ENCODE peak calls at places on chromosomes 7 and 10, in five cellular contexts. J is endodermal cell, S is fibroblast of villous mesenchyme, Z is lower lobe of right lung, R is MM.1S. V is an unnamed sample.

GRCh38 chr10:60644436-60645130 is 133.7 kb upstream of the CDK1 start:
- DNase-seq in J (no peak), S (no peak), Z (no peak), R (no peak), V (no peak)

GRCh38 chr7:30146127-30146612 is 11.4 kb downstream of the MTURN start:
- DNase-seq in J (peak), S (no peak), Z (no peak), R (no peak), V (no peak)

GRCh38 chr10:133179128-133179520 is 19.1 kb downstream of the KNDC1 start:
- DNase-seq in J (no peak), S (no peak), Z (no peak), R (no peak), V (no peak)

GRCh38 chr7:102988631-102989030 is 75.8 kb downstream of the LRRC17 start:
- DNase-seq in J (no peak), S (no peak), Z (no peak), R (no peak), V (no peak)

GRCh38 chr10:80520661-80521488 is 16.8 kb upstream of the SH2D4B start:
- DNase-seq in J (no peak), S (no peak), Z (no peak), R (no peak), V (no peak)

GRCh38 chr7:99579956-99580777 is 17.9 kb upstream of the TMEM225B start:
- DNase-seq in J (peak), S (peak), Z (no peak), R (peak), V (peak)

GRCh38 chr7:66110861-66111260 is 3.8 kb upstream of the CRCP start:
- DNase-seq in J (no peak), S (peak), Z (no peak), R (no peak), V (peak)

GRCh38 chr10:24849051-24849450 is 103.4 kb downstream of the PRTFDC1 start:
- DNase-seq in J (no peak), S (no peak), Z (no peak), R (no peak), V (no peak)

GRCh38 chr7:149878523-149878921 is 4.8 kb downstream of the ATP6V0E2 start:
- DNase-seq in J (peak), S (no peak), Z (no peak), R (no peak), V (no peak)

GRCh38 chr7:64951250-64951848 is 39.5 kb downstream of the ZNF117 start:
- DNase-seq in J (no peak), S (peak), Z (no peak), R (peak), V (peak)

GRCh38 chr7:150963707-150964559 is 14.2 kb downstream of the KCNH2 start:
- DNase-seq in J (no peak), S (no peak), Z (no peak), R (no peak), V (no peak)

GRCh38 chr10:14945097-14945496 is 8.8 kb downstream of the DCLRE1C start:
- DNase-seq in J (no peak), S (peak), Z (no peak), R (no peak), V (no peak)

GRCh38 chr7:80581472-80581871 is 57.0 kb upstream of the CD36 start:
- DNase-seq in J (no peak), S (peak), Z (no peak), R (no peak), V (peak)

GRCh38 chr10:80571352-80571751 is 33.6 kb downstream of the SH2D4B start:
- DNase-seq in J (no peak), S (no peak), Z (no peak), R (no peak), V (no peak)

GRCh38 chr7:75957021-75957736 is 37.2 kb downstream of the TMEM120A start:
- DNase-seq in J (peak), S (peak), Z (peak), R (no peak), V (peak)

GRCh38 chr7:29255839-29256782 is 61.5 kb downstream of the CHN2 start:
- DNase-seq in J (no peak), S (no peak), Z (no peak), R (peak), V (peak)

GRCh38 chr7:506921-507622 is 12.6 kb downstream of the PDGFA start:
- DNase-seq in J (no peak), S (no peak), Z (peak), R (no peak), V (no peak)

GRCh38 chr10:49597426-49598163 is 12.5 kb upstream of the SLC18A3 start:
- DNase-seq in J (no peak), S (no peak), Z (no peak), R (no peak), V (no peak)

GRCh38 chr10:33249659-33250058 is 84.8 kb downstream of the NRP1 start:
- DNase-seq in J (no peak), S (no peak), Z (no peak), R (no peak), V (no peak)
- H3K4me3 ChIP-seq in J (no peak), S (no peak), Z (no peak), R (no peak), V (no peak)

DNA sequence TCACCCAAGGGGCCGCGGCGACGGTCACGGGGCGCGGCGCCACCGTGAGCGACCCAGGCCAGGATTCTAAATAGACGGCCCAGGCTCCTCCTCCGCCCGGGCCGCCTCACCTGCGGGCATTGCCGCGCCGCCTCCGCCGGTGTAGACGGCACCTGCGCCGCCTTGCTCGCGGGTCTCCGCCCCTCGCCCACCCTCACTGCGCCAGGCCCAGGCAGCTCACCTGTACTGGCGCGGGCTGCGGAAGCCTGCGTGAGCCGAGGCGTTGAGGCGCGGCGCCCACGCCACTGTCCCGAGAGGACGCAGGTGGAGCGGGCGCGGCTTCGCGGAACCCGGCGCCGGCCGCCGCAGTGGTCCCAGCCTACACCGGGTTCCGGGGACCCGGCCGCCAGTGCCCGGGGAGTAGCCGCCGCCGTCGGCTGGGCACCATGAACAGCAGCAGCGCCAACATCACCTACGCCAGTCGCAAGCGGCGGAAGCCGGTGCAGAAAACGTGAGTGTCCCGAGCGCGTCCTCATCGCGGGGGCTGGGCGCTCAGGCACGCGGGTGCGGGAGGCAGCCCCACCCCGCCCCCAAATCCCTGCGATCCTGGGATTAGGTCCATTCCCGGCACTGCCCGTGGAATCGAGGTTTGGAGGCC is 506 bp downstream of the AHR start:
- DNase-seq in J (peak), S (peak), Z (peak), R (peak), V (no peak)
- TF ChIP-seq CTCF in J (no peak), S (no peak), Z (no peak), R (no peak), V (no peak)

GRCh38 chr10:78225611-78226010 is 191.9 kb downstream of the RPS24 start:
- DNase-seq in J (no peak), S (no peak), Z (no peak), R (no peak), V (no peak)
- H3K4me3 ChIP-seq in J (no peak), S (no peak), Z (no peak), R (no peak), V (no peak)

GRCh38 chr7:5827755-5828154 is 46.3 kb upstream of the RNF216 start:
- DNase-seq in J (peak), S (no peak), Z (peak), R (peak), V (peak)
- TF ChIP-seq CTCF in J (peak), S (peak), Z (peak), R (peak), V (peak)

GRCh38 chr10:129956902-129957673 is 7.0 kb downstream of the EBF3 start:
- DNase-seq in J (peak), S (no peak), Z (no peak), R (no peak), V (no peak)
- H3K4me3 ChIP-seq in J (no peak), S (no peak), Z (no peak), R (no peak), V (no peak)

V was measured in choroid plexus epithelial cell.